ENCODE peak calls at places on chromosomes 13 and 19, in five cellular contexts. Z is breast epithelium, G is A549, J is body of pancreas, E is stomach. U is an unnamed sample.

GRCh38 chr13:41547253-41548000 is 90.1 kb downstream of the RGCC start:
- DNase-seq in J (peak; percentile 34), E (no peak), G (no peak), Z (no peak), U (peak; percentile 71)

GRCh38 chr13:30791354-30791921 is 56.1 kb downstream of the ALOX5AP start:
- DNase-seq in G (no peak), E (no peak), Z (no peak), J (peak; percentile 17), U (peak; percentile 30)

GRCh38 chr19:28213476-28214082 is 999.4 kb downstream of the UQCRFS1 start:
- DNase-seq in G (no peak), J (no peak), Z (no peak), E (no peak), U (no peak)

GRCh38 chr13:99124695-99125334 is 75.8 kb upstream of the UBAC2 start:
- DNase-seq in E (no peak), J (no peak), Z (no peak), G (peak; percentile 28), U (no peak)

GRCh38 chr13:96075953-96076543 is 13.9 kb upstream of the HS6ST3 start:
- DNase-seq in G (peak; percentile 21), J (no peak), E (no peak), Z (no peak), U (no peak)

GRCh38 chr13:106331116-106331515 is 204.3 kb downstream of the EFNB2 start:
- DNase-seq in E (no peak), J (no peak), Z (no peak), G (no peak), U (no peak)

GRCh38 chr19:4399871-4400768 is at the start of gene SH3GL1:
- DNase-seq in E (peak; percentile 96), Z (peak; percentile 95), J (peak; percentile 95), G (peak; percentile 69), U (peak; percentile 84)

GRCh38 chr19:15609261-15609660 is 5.8 kb upstream of the CYP4F8 start:
- DNase-seq in Z (no peak), E (no peak), J (no peak), G (no peak), U (no peak)

GRCh38 chr19:57240311-57241090 is at the start of gene ZNF805:
- DNase-seq in Z (peak; percentile 97), J (peak; percentile 97), G (peak; percentile 96), E (peak; percentile 97), U (peak; percentile 90)

GRCh38 chr13:48539550-48539949 is 6.7 kb upstream of the RCBTB2 start:
- DNase-seq in Z (no peak), E (no peak), J (no peak), G (no peak), U (no peak)

GRCh38 chr19:19113040-19113541 is 25.2 kb downstream of the TMEM161A start:
- DNase-seq in E (no peak), Z (no peak), G (no peak), J (no peak), U (no peak)

GRCh38 chr13:63607153-63607552 is 2191.5 kb upstream of the PCDH20 start:
- DNase-seq in E (no peak), G (no peak), Z (no peak), J (no peak), U (no peak)

GRCh38 chr13:100491164-100491847 is 97.3 kb downstream of the GGACT start:
- DNase-seq in E (no peak), G (no peak), J (peak; percentile 36), Z (no peak), U (peak; percentile 69)

GRCh38 chr13:49784886-49785570 is 7.5 kb downstream of the KPNA3 start:
- DNase-seq in Z (no peak), E (no peak), G (no peak), J (no peak), U (no peak)

GRCh38 chr13:66775196-66775595 is 454.9 kb downstream of the PCDH9 start:
- DNase-seq in J (no peak), G (no peak), E (no peak), Z (no peak), U (no peak)

GRCh38 chr13:25171517-25172302 is at the start of gene AMER2:
- DNase-seq in E (no peak), J (peak; percentile 54), Z (no peak), G (no peak), U (no peak)

GRCh38 chr19:7679017-7679720 is 1.5 kb upstream of the TRAPPC5 start:
- DNase-seq in J (peak; percentile 31), G (no peak), E (no peak), Z (no peak), U (no peak)

GRCh38 chr13:77729502-77730221 is 32.2 kb downstream of the SLAIN1 start:
- DNase-seq in Z (no peak), E (no peak), J (no peak), G (no peak), U (no peak)

GRCh38 chr19:15635016-15635805 is 5.5 kb upstream of the CYP4F3 start:
- DNase-seq in Z (no peak), E (no peak), J (no peak), G (no peak), U (no peak)

GRCh38 chr19:54594737-54595136 is 1.3 kb downstream of the LILRA1 start:
- DNase-seq in G (no peak), J (no peak), E (no peak), Z (no peak), U (no peak)

GRCh38 chr19:29454109-29454508 is 71.7 kb upstream of the VSTM2B start:
- DNase-seq in E (no peak), Z (no peak), J (no peak), G (no peak), U (no peak)

GRCh38 chr13:106296723-106297122 is 238.7 kb downstream of the EFNB2 start:
- DNase-seq in J (no peak), Z (no peak), E (no peak), G (no peak), U (no peak)

GRCh38 chr13:35479223-35479536 is 2.7 kb upstream of the MAB21L1 start:
- DNase-seq in E (no peak), Z (no peak), J (no peak), G (no peak), U (no peak)

GRCh38 chr19:50226536-50226935 is 23.1 kb downstream of the MYH14 start:
- DNase-seq in G (no peak), J (no peak), Z (no peak), E (no peak), U (no peak)

GRCh38 chr19:50223439-50223716 is 20.0 kb downstream of the MYH14 start:
- DNase-seq in J (no peak), E (no peak), Z (no peak), G (no peak), U (no peak)

GRCh38 chr19:50221087-50221486 is 17.7 kb downstream of the MYH14 start:
- DNase-seq in E (no peak), J (no peak), G (no peak), Z (no peak), U (no peak)

GRCh38 chr19:50222691-50223438 is 19.4 kb downstream of the MYH14 start:
- DNase-seq in G (no peak), J (no peak), Z (no peak), E (no peak), U (no peak)

GRCh38 chr19:50224986-50225747 is 21.7 kb downstream of the MYH14 start:
- DNase-seq in J (no peak), G (no peak), Z (no peak), E (no peak), U (no peak)
- TF ChIP-seq CTCF in J (no peak), G (no peak), Z (no peak), E (no peak), U (no peak)

DNA sequence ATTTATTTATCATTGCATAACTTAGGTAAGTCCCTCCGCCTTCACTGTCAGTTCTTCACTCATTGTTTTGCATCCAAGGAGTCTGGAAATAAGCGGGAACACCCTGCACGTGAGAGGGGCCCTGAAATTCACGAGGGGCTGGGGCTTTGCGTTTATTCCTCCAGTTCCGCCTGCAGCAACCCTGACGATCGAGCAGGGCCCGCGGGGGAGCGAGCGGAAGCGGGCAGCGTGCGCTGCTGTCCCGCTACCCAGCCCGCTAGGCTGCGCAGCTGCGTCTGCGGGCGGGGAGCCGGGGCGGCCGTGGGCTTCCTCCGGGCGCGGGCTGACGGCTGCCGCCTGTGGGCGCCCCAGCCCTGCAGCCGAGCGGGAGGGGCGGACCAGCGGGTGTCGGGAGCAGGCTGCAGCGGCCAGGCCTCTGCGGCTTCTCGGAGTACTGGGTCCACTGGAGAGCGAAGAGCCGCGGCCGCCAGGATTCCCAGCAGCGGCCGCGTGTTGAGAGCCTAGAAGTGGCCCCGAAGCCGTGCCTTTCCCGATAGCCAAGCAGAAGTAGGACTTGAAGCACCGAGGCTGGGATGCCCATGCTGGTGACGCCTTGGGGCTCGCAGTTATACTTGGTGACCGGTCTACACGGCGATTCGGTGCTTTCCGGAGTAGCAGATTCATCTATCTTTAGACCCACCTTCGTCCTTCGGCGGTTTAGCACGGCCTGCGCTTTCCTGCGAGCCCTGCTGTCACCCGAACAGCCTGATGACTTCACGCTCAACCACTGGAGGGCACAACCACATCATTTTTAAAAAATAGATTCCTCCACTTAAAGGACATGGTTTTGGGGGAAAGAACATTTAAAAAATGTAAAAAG is 32.9 kb upstream of the SACS start:
- DNase-seq in J (peak; percentile 72), E (peak; percentile 61), Z (peak; percentile 61), G (peak; percentile 41), U (peak; percentile 72)
- H3K27ac ChIP-seq in J (no peak overlapping the region), E (peak overlapping the region; percentile 76), Z (peak overlapping the region; percentile 70), G (peak overlapping the region; percentile 91), U (peak overlapping the region; percentile 84)

GRCh38 chr19:10800488-10800887 is 35.5 kb downstream of the TMED1 start:
- DNase-seq in Z (no peak), G (no peak), J (no peak), E (no peak), U (no peak)

GRCh38 chr19:10805075-10805757 is 30.8 kb downstream of the TMED1 start:
- DNase-seq in E (peak; percentile 34), Z (no peak), J (peak; percentile 25), G (no peak), U (no peak)

GRCh38 chr19:10805758-10806247 is 30.2 kb downstream of the TMED1 start:
- DNase-seq in E (no peak), G (no peak), J (no peak), Z (no peak), U (no peak)

GRCh38 chr19:10803252-10803651 is 32.8 kb downstream of the TMED1 start:
- DNase-seq in E (no peak), Z (no peak), G (no peak), J (no peak), U (no peak)

GRCh38 chr19:10802479-10802878 is 33.5 kb downstream of the TMED1 start:
- DNase-seq in G (no peak), Z (no peak), E (no peak), J (no peak), U (no peak)
- TF ChIP-seq POLR2A in G (no peak), Z (no peak), E (no peak), J (no peak), U (no peak)

GRCh38 chr19:39842693-39843435 is 3.3 kb downstream of the FBL start:
- DNase-seq in J (no peak), Z (no peak), G (no peak), E (no peak), U (no peak)
- TF ChIP-seq CTCF in J (no peak), Z (no peak), G (no peak), E (no peak), U (no peak)

GRCh38 chr19:9818175-9818733 is 625 bp downstream of the FBXL12 start:
- DNase-seq in J (no peak), G (no peak), Z (no peak), E (no peak), U (no peak)
- H3K27ac ChIP-seq in J (peak overlapping the region; percentile 91), G (peak overlapping the region; percentile 96), Z (peak overlapping the region; percentile 94), E (peak overlapping the region; percentile 97), U (peak overlapping the region; percentile 97)

U was measured in tibial nerve.